ENCODE peak calls at places on chromosomes 11 and 22, in six cellular contexts. One of them, this sample, is unnamed.

GRCh38 chr11:110704210-110704864 is 7.9 kb downstream of the ARHGAP20 start:
- DNase-seq in HepG2: no peak
- DNase-seq in GM12878: no peak
- DNase-seq in A549: no peak
- DNase-seq in K562: no peak
- DNase-seq in endothelial cell of umbilical vein: no peak
- DNase-seq in this sample: no peak

GRCh38 chr22:35051791-35052190 is 14.2 kb upstream of the ISX start:
- DNase-seq in HepG2: no peak
- DNase-seq in K562: no peak
- DNase-seq in endothelial cell of umbilical vein: no peak
- DNase-seq in GM12878: no peak
- DNase-seq in A549: no peak
- DNase-seq in this sample: no peak

GRCh38 chr11:94882931-94883330 is 90.4 kb downstream of the CWC15 start:
- DNase-seq in endothelial cell of umbilical vein: no peak
- DNase-seq in GM12878: no peak
- DNase-seq in HepG2: no peak
- DNase-seq in K562: no peak
- DNase-seq in A549: no peak
- DNase-seq in this sample: no peak

GRCh38 chr11:62048101-62048500 is 75.7 kb upstream of the INCENP start:
- DNase-seq in K562: no peak
- DNase-seq in A549: no peak
- DNase-seq in endothelial cell of umbilical vein: no peak
- DNase-seq in GM12878: no peak
- DNase-seq in HepG2: no peak
- DNase-seq in this sample: no peak

GRCh38 chr22:26658161-26658560 is 773 bp downstream of the MIAT start:
- DNase-seq in endothelial cell of umbilical vein: no peak
- DNase-seq in A549: no peak
- DNase-seq in HepG2: no peak
- DNase-seq in K562: no peak
- DNase-seq in GM12878: no peak
- DNase-seq in this sample: no peak

GRCh38 chr22:23181763-23182288 is 1.5 kb downstream of the BCR start:
- DNase-seq in GM12878: no peak
- DNase-seq in HepG2: no peak
- DNase-seq in A549: no peak
- DNase-seq in endothelial cell of umbilical vein: peak
- DNase-seq in K562: no peak
- DNase-seq in this sample: peak

GRCh38 chr22:50184004-50184461 is 1.7 kb upstream of the TRABD start:
- DNase-seq in K562: no peak
- DNase-seq in GM12878: no peak
- DNase-seq in HepG2: peak
- DNase-seq in A549: peak
- DNase-seq in endothelial cell of umbilical vein: no peak
- DNase-seq in this sample: no peak

GRCh38 chr22:23248583-23248982 is 68.3 kb downstream of the BCR start:
- DNase-seq in K562: peak
- DNase-seq in endothelial cell of umbilical vein: peak
- DNase-seq in A549: no peak
- DNase-seq in GM12878: no peak
- DNase-seq in HepG2: peak
- DNase-seq in this sample: no peak

GRCh38 chr11:132050577-132051180 is 680.3 kb downstream of the NTM start:
- DNase-seq in HepG2: no peak
- DNase-seq in endothelial cell of umbilical vein: no peak
- DNase-seq in GM12878: no peak
- DNase-seq in A549: no peak
- DNase-seq in K562: no peak
- DNase-seq in this sample: no peak

GRCh38 chr11:72525466-72525865 is 91.1 kb upstream of the CLPB start:
- DNase-seq in K562: no peak
- DNase-seq in GM12878: no peak
- DNase-seq in HepG2: no peak
- DNase-seq in A549: no peak
- DNase-seq in endothelial cell of umbilical vein: no peak
- DNase-seq in this sample: peak

GRCh38 chr11:46307785-46308341 is 30.4 kb downstream of the CREB3L1 start:
- DNase-seq in GM12878: no peak
- DNase-seq in HepG2: no peak
- DNase-seq in A549: no peak
- DNase-seq in endothelial cell of umbilical vein: no peak
- DNase-seq in K562: no peak
- DNase-seq in this sample: no peak

GRCh38 chr11:46240861-46241260 is 36.6 kb upstream of the CREB3L1 start:
- DNase-seq in endothelial cell of umbilical vein: no peak
- DNase-seq in K562: no peak
- DNase-seq in HepG2: no peak
- DNase-seq in A549: no peak
- DNase-seq in GM12878: no peak
- DNase-seq in this sample: no peak

GRCh38 chr22:30572210-30572609 is 2.3 kb downstream of the GAL3ST1 start:
- DNase-seq in K562: no peak
- DNase-seq in HepG2: no peak
- DNase-seq in A549: no peak
- DNase-seq in GM12878: no peak
- DNase-seq in endothelial cell of umbilical vein: no peak
- DNase-seq in this sample: no peak

GRCh38 chr22:30000566-30000965 is 79.7 kb upstream of the HORMAD2 start:
- DNase-seq in endothelial cell of umbilical vein: no peak
- DNase-seq in HepG2: no peak
- DNase-seq in A549: no peak
- DNase-seq in K562: no peak
- DNase-seq in GM12878: no peak
- DNase-seq in this sample: no peak

GRCh38 chr11:44417756-44418437 is 108.0 kb upstream of the ALX4 start:
- DNase-seq in A549: peak
- DNase-seq in GM12878: no peak
- DNase-seq in endothelial cell of umbilical vein: no peak
- DNase-seq in K562: no peak
- DNase-seq in HepG2: peak
- DNase-seq in this sample: no peak

GRCh38 chr11:44609028-44609782 is 43.7 kb downstream of the CD82 start:
- DNase-seq in K562: no peak
- DNase-seq in A549: no peak
- DNase-seq in HepG2: no peak
- DNase-seq in endothelial cell of umbilical vein: no peak
- DNase-seq in GM12878: peak
- DNase-seq in this sample: peak

GRCh38 chr11:110711776-110712642 is at the start of gene ARHGAP20:
- DNase-seq in A549: peak
- DNase-seq in endothelial cell of umbilical vein: peak
- DNase-seq in HepG2: peak
- DNase-seq in K562: peak
- DNase-seq in GM12878: no peak
- DNase-seq in this sample: no peak

GRCh38 chr22:45638834-45639746 is 32.5 kb upstream of the ATXN10 start:
- DNase-seq in A549: peak
- DNase-seq in K562: peak
- DNase-seq in HepG2: peak
- DNase-seq in GM12878: no peak
- DNase-seq in endothelial cell of umbilical vein: peak
- DNase-seq in this sample: peak

GRCh38 chr22:20022231-20023069 is 1.5 kb downstream of the TANGO2 start:
- DNase-seq in HepG2: no peak
- DNase-seq in endothelial cell of umbilical vein: no peak
- DNase-seq in K562: no peak
- DNase-seq in GM12878: no peak
- DNase-seq in A549: no peak
- DNase-seq in this sample: no peak

GRCh38 chr11:67261635-67261941 is 4.7 kb upstream of the GRK2 start:
- DNase-seq in A549: no peak
- DNase-seq in GM12878: no peak
- DNase-seq in K562: no peak
- DNase-seq in HepG2: no peak
- DNase-seq in endothelial cell of umbilical vein: no peak
- DNase-seq in this sample: no peak
- TF ChIP-seq CTCF in A549: peak
- TF ChIP-seq CTCF in GM12878: peak
- TF ChIP-seq CTCF in K562: peak
- TF ChIP-seq CTCF in HepG2: peak
- TF ChIP-seq CTCF in endothelial cell of umbilical vein: peak
- TF ChIP-seq CTCF in this sample: no peak

GRCh38 chr11:117885777-117886176 is 9.3 kb upstream of the FXYD6 start:
- DNase-seq in HepG2: peak
- DNase-seq in GM12878: no peak
- DNase-seq in K562: peak
- DNase-seq in A549: no peak
- DNase-seq in endothelial cell of umbilical vein: no peak
- DNase-seq in this sample: no peak

GRCh38 chr11:117882539-117882938 is 6.1 kb upstream of the FXYD6 start:
- DNase-seq in K562: no peak
- DNase-seq in A549: no peak
- DNase-seq in endothelial cell of umbilical vein: no peak
- DNase-seq in HepG2: no peak
- DNase-seq in GM12878: no peak
- DNase-seq in this sample: no peak

GRCh38 chr11:117883063-117883462 is 6.6 kb upstream of the FXYD6 start:
- DNase-seq in A549: no peak
- DNase-seq in endothelial cell of umbilical vein: no peak
- DNase-seq in K562: no peak
- DNase-seq in GM12878: no peak
- DNase-seq in HepG2: no peak
- DNase-seq in this sample: no peak

GRCh38 chr11:117887431-117888139 is 11.1 kb upstream of the FXYD6 start:
- DNase-seq in HepG2: no peak
- DNase-seq in A549: no peak
- DNase-seq in GM12878: no peak
- DNase-seq in endothelial cell of umbilical vein: no peak
- DNase-seq in K562: no peak
- DNase-seq in this sample: no peak

DNA sequence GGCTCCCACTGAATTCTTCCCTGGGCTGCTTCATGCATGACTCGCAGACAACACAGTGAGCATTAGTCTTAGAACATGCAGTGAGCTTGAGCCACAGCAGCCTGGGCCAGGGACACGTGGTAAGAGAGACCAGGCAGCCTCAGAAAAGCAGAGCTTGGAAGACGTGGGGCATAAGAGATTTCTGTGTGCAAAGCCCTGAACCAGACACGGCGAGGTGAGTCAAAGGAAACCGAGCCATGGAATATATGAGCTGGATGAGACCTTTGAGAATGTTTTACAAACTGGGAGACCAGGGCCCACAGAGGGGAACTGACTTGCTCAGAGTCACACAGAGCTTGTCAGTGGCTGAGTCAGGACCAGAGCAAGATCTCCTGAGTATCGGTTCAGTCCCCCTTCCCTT is 8.5 kb upstream of the FXYD6 start:
- DNase-seq in HepG2: no peak
- DNase-seq in GM12878: no peak
- DNase-seq in K562: no peak
- DNase-seq in endothelial cell of umbilical vein: no peak
- DNase-seq in A549: no peak
- DNase-seq in this sample: no peak
- TF ChIP-seq MYC in HepG2: no peak
- TF ChIP-seq MYC in GM12878: no peak
- TF ChIP-seq MYC in K562: no peak
- TF ChIP-seq MYC in endothelial cell of umbilical vein: no peak
- TF ChIP-seq MYC in A549: no peak
- TF ChIP-seq MYC in this sample: no peak

DNA sequence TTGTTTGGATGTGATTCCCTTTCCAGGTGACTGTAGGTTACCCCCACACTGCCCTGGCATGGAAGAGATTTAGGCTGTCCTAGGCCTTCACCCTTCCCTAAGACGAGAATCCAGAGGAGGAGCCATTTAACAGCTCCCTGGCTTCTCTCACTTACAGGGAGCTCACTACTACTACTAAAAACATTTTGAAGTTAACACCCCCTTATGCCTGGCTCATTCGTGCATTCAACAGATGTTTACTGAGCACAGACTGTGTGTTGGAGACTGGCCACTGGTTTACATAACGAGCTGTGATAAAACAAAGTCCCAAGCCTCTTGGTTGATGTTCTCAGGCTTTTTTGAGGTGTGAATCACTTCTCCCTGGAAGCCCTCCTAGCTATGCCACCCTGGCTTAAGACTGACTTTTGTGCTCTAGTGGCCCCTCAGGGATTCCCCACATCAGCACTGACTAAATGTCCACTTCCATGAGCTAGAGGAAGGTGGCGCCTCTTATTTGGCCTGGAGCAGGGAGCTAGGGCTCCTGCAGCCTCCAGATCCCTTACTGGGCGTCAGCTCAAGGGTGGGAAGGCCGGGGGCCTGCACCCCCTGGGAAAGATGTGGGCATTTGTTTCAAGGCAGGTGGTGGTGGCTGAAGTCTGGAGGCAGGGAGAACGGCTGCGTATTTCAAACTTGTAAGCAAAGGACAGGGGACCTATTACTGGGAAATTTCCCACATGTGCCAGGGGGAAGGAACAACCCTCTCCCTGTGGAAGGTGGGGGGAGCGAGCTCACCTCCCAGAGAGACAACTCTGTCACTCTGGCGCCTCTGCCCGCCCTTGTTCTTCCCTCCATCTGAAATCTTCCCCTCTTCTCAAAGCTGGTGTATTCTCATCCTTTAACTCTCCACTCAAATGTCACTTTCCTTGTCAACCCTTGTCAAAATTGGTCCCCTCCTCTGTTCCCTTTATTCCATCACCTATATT is 19.4 kb upstream of the MALAT1 start:
- DNase-seq in GM12878: no peak
- DNase-seq in HepG2: no peak
- DNase-seq in K562: no peak
- DNase-seq in endothelial cell of umbilical vein: peak
- DNase-seq in A549: peak
- DNase-seq in this sample: peak
- H3K4me3 ChIP-seq in GM12878: no peak
- H3K4me3 ChIP-seq in HepG2: peak
- H3K4me3 ChIP-seq in K562: peak
- H3K4me3 ChIP-seq in endothelial cell of umbilical vein: no peak
- H3K4me3 ChIP-seq in A549: no peak
- H3K4me3 ChIP-seq in this sample: no peak

DNA sequence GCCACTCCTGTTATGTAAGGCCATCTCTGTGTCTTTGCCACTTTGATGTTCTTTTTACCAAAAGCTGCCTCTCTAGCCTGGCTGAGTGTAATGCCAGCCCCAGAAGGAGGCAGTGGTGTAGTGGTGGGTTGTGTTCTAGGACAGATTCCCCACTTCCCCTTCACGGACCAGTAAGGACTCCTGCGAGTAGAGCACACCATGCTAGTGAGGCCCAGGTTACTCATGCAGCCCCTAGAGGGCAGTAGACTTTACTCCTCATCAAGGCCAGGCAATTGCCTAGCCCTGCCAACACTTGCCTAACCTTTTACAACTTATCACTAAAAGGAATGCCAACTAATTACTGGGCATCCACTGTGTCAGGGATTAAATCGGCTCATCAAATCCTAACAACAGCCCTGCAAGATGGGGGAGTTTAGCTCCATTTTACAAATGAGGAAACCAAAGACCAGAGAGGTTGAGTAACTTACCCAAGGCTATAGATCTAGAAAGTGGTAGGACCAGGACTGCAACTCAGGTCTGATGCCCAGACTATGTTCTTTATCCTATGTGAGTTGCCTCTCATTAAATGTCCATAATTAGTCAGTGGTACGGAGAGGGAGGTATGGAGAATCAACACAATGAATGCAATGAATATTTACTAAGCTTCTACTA is 75.3 kb downstream of the APIP start:
- DNase-seq in A549: peak
- DNase-seq in GM12878: no peak
- DNase-seq in endothelial cell of umbilical vein: peak
- DNase-seq in HepG2: peak
- DNase-seq in K562: peak
- DNase-seq in this sample: peak
- TF ChIP-seq CTCF in A549: peak
- TF ChIP-seq CTCF in GM12878: peak
- TF ChIP-seq CTCF in endothelial cell of umbilical vein: peak
- TF ChIP-seq CTCF in HepG2: peak
- TF ChIP-seq CTCF in K562: peak
- TF ChIP-seq CTCF in this sample: peak

This sample was measured in NB4.